ENCODE peak calls at places on chromosomes 6 and 20, in six cellular contexts. Z, C, V, I, N and D are unnamed samples.

GRCh38 chr6:118383924-118384323 is 164.2 kb upstream of the PLN start:
- DNase-seq in Z (no peak), C (no peak), V (no peak), I (no peak), N (no peak), D (no peak)

GRCh38 chr6:119148102-119148824 is 69.8 kb upstream of the FAM184A start:
- DNase-seq in Z (peak), C (peak), V (no peak), I (no peak), N (no peak), D (no peak)

GRCh38 chr20:36861875-36862801 is 13.8 kb upstream of the TLDC2 start:
- DNase-seq in Z (peak), C (peak), V (no peak), I (no peak), N (no peak), D (no peak)

GRCh38 chr6:157020398-157021266 is 243.5 kb downstream of the ARID1B start:
- DNase-seq in Z (peak), C (no peak), V (no peak), I (no peak), N (peak), D (peak)

GRCh38 chr6:142942805-142943227 is 2.2 kb downstream of the HIVEP2 start:
- DNase-seq in Z (peak), C (peak), V (no peak), I (no peak), N (no peak), D (no peak)

GRCh38 chr20:63980317-63980805 is 571 bp upstream of the PRPF6 start:
- DNase-seq in Z (peak), C (no peak), V (no peak), I (no peak), N (no peak), D (no peak)

GRCh38 chr6:151095538-151096254 is 144.1 kb upstream of the AKAP12 start:
- DNase-seq in Z (peak), C (no peak), V (no peak), I (no peak), N (no peak), D (no peak)

GRCh38 chr20:51434556-51435256 is 107.8 kb downstream of the NFATC2 start:
- DNase-seq in Z (no peak), C (no peak), V (no peak), I (no peak), N (no peak), D (no peak)

GRCh38 chr6:12909828-12910227 is 193.3 kb downstream of the PHACTR1 start:
- DNase-seq in Z (no peak), C (no peak), V (no peak), I (no peak), N (no peak), D (no peak)

GRCh38 chr6:45587229-45588060 is 209.7 kb upstream of the SUPT3H start:
- DNase-seq in Z (no peak), C (no peak), V (no peak), I (no peak), N (no peak), D (no peak)

GRCh38 chr6:160355001-160355400 is 6.8 kb downstream of the SLC22A3 start:
- DNase-seq in Z (no peak), C (no peak), V (no peak), I (no peak), N (no peak), D (no peak)

GRCh38 chr6:112357801-112358200 is 10.7 kb downstream of the RFPL4B start:
- DNase-seq in Z (no peak), C (no peak), V (no peak), I (no peak), N (no peak), D (no peak)

GRCh38 chr20:45969712-45970634 is 2.0 kb downstream of the ZNF335 start:
- DNase-seq in Z (peak), C (no peak), V (no peak), I (no peak), N (no peak), D (no peak)

GRCh38 chr6:3795836-3796395 is 44.4 kb upstream of the PXDC1 start:
- DNase-seq in Z (no peak), C (no peak), V (no peak), I (no peak), N (no peak), D (no peak)

GRCh38 chr6:11263185-11263817 is 30.8 kb upstream of the NEDD9 start:
- DNase-seq in Z (peak), C (no peak), V (no peak), I (no peak), N (no peak), D (no peak)

GRCh38 chr6:84182001-84182400 is 45.4 kb downstream of the CEP162 start:
- DNase-seq in Z (no peak), C (no peak), V (no peak), I (no peak), N (no peak), D (no peak)

GRCh38 chr6:115882174-115882573 is 178.5 kb downstream of the FRK start:
- DNase-seq in Z (no peak), C (no peak), V (no peak), I (no peak), N (no peak), D (no peak)

GRCh38 chr20:53899351-53900167 is 170.8 kb downstream of the BCAS1 start:
- DNase-seq in Z (no peak), C (no peak), V (no peak), I (peak), N (peak), D (no peak)

GRCh38 chr20:37202267-37202943 is 23.1 kb upstream of the MROH8 start:
- DNase-seq in Z (peak), C (peak), V (peak), I (no peak), N (no peak), D (no peak)

GRCh38 chr6:24858154-24858801 is 59.6 kb upstream of the ARMH2 start:
- DNase-seq in Z (no peak), C (no peak), V (no peak), I (peak), N (peak), D (no peak)

GRCh38 chr20:33711446-33711738 is 8.7 kb downstream of the PXMP4 start:
- DNase-seq in Z (no peak), C (no peak), V (no peak), I (no peak), N (no peak), D (no peak)

GRCh38 chr6:81890846-81891245 is 138.4 kb upstream of the TENT5A start:
- DNase-seq in Z (no peak), C (no peak), V (no peak), I (no peak), N (no peak), D (no peak)

GRCh38 chr6:67974931-67975330 is 660.2 kb upstream of the ADGRB3 start:
- DNase-seq in Z (no peak), C (no peak), V (no peak), I (no peak), N (no peak), D (no peak)

GRCh38 chr6:110034637-110035096 is 56.6 kb downstream of the GPR6 start:
- DNase-seq in Z (no peak), C (no peak), V (no peak), I (no peak), N (no peak), D (no peak)

GRCh38 chr6:158004696-158005095 is 23.0 kb downstream of the SYNJ2 start:
- DNase-seq in Z (no peak), C (no peak), V (no peak), I (no peak), N (no peak), D (no peak)

GRCh38 chr6:17600527-17601388 is 656 bp downstream of the FAM8A1 start:
- DNase-seq in Z (peak), C (peak), V (no peak), I (no peak), N (peak), D (peak)

GRCh38 chr6:34176261-34177031 is 30.6 kb upstream of the GRM4 start:
- DNase-seq in Z (no peak), C (no peak), V (no peak), I (no peak), N (no peak), D (no peak)

GRCh38 chr6:133463789-133464188 is 222.6 kb downstream of the EYA4 start:
- DNase-seq in Z (no peak), C (no peak), V (no peak), I (no peak), N (no peak), D (no peak)

GRCh38 chr6:74087898-74088297 is 391.9 kb downstream of the CD109 start:
- DNase-seq in Z (no peak), C (no peak), V (no peak), I (no peak), N (no peak), D (no peak)

GRCh38 chr20:63655249-63655648 is 2.0 kb upstream of the STMN3 start:
- DNase-seq in Z (no peak), C (no peak), V (no peak), I (no peak), N (no peak), D (no peak)

GRCh38 chr6:133590196-133590595 is 298.7 kb upstream of the TCF21 start:
- DNase-seq in Z (no peak), C (no peak), V (no peak), I (no peak), N (no peak), D (no peak)

GRCh38 chr6:144283781-144284473 is 1.2 kb upstream of the UTRN start:
- DNase-seq in Z (no peak), C (no peak), V (no peak), I (no peak), N (no peak), D (no peak)

GRCh38 chr6:18513253-18513798 is 126.2 kb downstream of the RNF144B start:
- DNase-seq in Z (no peak), C (no peak), V (no peak), I (no peak), N (no peak), D (no peak)

GRCh38 chr6:53671111-53671510 is 5.6 kb upstream of the KLHL31 start:
- DNase-seq in Z (no peak), C (no peak), V (no peak), I (no peak), N (no peak), D (no peak)

DNA sequence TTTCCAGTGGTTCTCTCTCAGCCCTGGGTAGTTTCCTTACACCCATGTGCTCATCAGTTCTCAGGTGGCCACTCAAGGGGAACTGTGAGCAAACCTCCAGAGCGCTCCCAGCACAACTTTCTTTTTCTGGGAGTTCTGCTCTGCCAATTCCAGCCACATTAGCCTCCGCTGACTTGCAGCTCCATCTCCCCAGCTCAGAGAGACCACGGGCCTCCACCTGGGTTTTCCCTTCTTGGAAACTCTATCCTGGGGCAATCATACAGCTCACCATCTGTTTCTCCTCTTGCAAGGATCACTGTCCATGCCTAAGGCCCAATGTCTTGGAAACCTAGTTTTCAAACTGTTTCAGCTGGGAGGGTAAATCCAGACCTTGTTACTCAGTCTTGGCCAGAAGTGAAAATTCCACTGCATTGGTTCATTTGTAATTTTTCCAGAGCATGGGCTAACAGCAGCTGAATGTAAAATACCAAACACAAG is 129.9 kb downstream of the EYA2 start:
- DNase-seq in Z (no peak), C (no peak), V (no peak), I (no peak), N (no peak), D (no peak)
- TF ChIP-seq TAF1 in Z (no peak), C (no peak), V (no peak), I (no peak), N (no peak), D (no peak)

GRCh38 chr6:29965873-29966601 is 23.7 kb downstream of the HLA-A start:
- DNase-seq in Z (peak), C (peak), V (no peak), I (peak), N (no peak), D (no peak)
- TF ChIP-seq TAF1 in Z (peak), C (peak), V (no peak), I (no peak), N (no peak), D (no peak)

DNA sequence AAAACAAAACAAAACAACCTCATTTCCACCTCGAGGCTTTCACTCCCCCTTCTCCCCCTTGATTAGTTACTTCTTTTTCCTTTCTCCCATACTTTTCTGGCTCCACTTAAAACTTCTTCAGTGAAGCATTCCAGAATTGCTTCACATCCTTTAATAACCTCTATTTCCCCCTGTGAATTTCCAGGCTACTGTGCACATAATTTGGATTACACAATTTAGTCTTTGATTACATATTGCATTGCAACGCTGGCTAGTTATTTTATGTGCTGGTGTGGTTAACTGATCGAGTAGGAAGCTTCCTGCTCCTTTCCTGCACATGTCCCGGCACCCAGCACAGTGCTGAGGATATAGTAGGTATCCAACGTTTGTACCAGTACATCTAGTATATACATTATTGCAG is 28.1 kb upstream of the EEF1E1 start:
- DNase-seq in Z (no peak), C (no peak), V (no peak), I (no peak), N (no peak), D (no peak)
- TF ChIP-seq TAF1 in Z (no peak), C (no peak), V (no peak), I (no peak), N (no peak), D (no peak)

GRCh38 chr20:41247523-41248370 is 69.8 kb downstream of the ZHX3 start:
- DNase-seq in Z (no peak), C (no peak), V (no peak), I (no peak), N (no peak), D (no peak)
- TF ChIP-seq TAF1 in Z (no peak), C (no peak), V (no peak), I (no peak), N (no peak), D (no peak)

DNA sequence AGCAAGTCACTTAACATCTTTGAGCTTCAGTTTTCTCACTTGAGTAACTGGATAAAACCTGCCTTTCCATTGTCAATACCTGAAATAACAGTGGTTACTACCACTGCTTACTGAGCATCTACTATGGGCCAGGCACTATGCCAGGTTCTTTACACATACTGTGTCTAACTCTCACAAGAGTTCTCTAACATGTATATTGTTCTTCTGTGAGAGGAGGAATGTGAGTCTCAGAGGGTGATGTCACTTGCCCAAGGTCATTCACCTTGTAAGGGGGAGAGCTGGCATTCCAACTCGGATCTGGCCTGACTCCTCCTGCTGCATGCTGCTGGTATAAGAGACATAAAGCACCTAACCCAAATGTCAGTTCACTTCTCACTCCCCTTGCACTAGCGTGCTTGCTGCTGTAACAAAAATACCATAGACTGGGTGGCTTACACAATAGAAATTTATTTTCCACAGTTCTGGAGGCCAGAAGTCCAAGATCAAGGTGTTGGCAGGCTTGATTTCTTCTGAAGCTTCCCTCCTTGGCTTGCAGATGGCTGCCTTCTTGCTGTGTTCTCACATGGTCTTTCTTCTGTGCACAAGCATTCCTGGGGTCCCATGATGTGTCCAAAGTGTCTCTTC is 21.9 kb upstream of the SGK2 start:
- DNase-seq in Z (peak), C (no peak), V (no peak), I (no peak), N (no peak), D (no peak)
- TF ChIP-seq TAF1 in Z (no peak), C (no peak), V (no peak), I (no peak), N (no peak), D (no peak)

GRCh38 chr6:132209351-132209750 is 191.9 kb downstream of the MOXD1 start:
- DNase-seq in Z (no peak), C (no peak), V (no peak), I (no peak), N (no peak), D (no peak)
- TF ChIP-seq TAF1 in Z (no peak), C (no peak), V (no peak), I (no peak), N (no peak), D (no peak)

GRCh38 chr20:11229772-11230171 is 556.0 kb upstream of the JAG1 start:
- DNase-seq in Z (no peak), C (no peak), V (no peak), I (no peak), N (no peak), D (no peak)
- TF ChIP-seq TAF1 in Z (no peak), C (no peak), V (no peak), I (no peak), N (no peak), D (no peak)